ENCODE peak calls at places on chromosome 13, in eight cellular contexts. One of them, this sample, is unnamed.
A peak's percentile ranks its signal among the peaks of the same experiment; 100 is the strongest.

GRCh38 chr13:30739646-30740642 is 4.6 kb downstream of the ALOX5AP start:
- DNase-seq in tibial nerve: no peak
- DNase-seq in tibial artery: no peak
- DNase-seq in adrenal gland: no peak
- DNase-seq in HL-60: peak; percentile 77
- DNase-seq in cardiac muscle cell: no peak
- DNase-seq in astrocyte: peak; percentile 99
- DNase-seq in fibroblast of mammary gland: peak; percentile 93
- DNase-seq in this sample: no peak

GRCh38 chr13:37648604-37649003 is 50.0 kb upstream of the POSTN start:
- DNase-seq in tibial nerve: no peak
- DNase-seq in adrenal gland: no peak
- DNase-seq in tibial artery: no peak
- DNase-seq in astrocyte: peak; percentile 83
- DNase-seq in HL-60: no peak
- DNase-seq in fibroblast of mammary gland: peak; percentile 80
- DNase-seq in cardiac muscle cell: no peak
- DNase-seq in this sample: no peak

GRCh38 chr13:30802953-30803478 is 67.7 kb downstream of the ALOX5AP start:
- DNase-seq in HL-60: peak; percentile 88
- DNase-seq in tibial artery: peak; percentile 85
- DNase-seq in cardiac muscle cell: peak; percentile 85
- DNase-seq in astrocyte: no peak
- DNase-seq in tibial nerve: peak; percentile 77
- DNase-seq in adrenal gland: peak; percentile 93
- DNase-seq in fibroblast of mammary gland: peak; percentile 79
- DNase-seq in this sample: peak; percentile 90

GRCh38 chr13:101946411-101946810 is 455.4 kb downstream of the FGF14 start:
- DNase-seq in adrenal gland: no peak
- DNase-seq in tibial nerve: no peak
- DNase-seq in fibroblast of mammary gland: no peak
- DNase-seq in cardiac muscle cell: no peak
- DNase-seq in tibial artery: no peak
- DNase-seq in astrocyte: no peak
- DNase-seq in HL-60: no peak
- DNase-seq in this sample: no peak

GRCh38 chr13:26968431-26969335 is 202.9 kb downstream of the USP12 start:
- DNase-seq in tibial artery: no peak
- DNase-seq in fibroblast of mammary gland: peak; percentile 12
- DNase-seq in tibial nerve: no peak
- DNase-seq in astrocyte: no peak
- DNase-seq in adrenal gland: peak; percentile 36
- DNase-seq in HL-60: no peak
- DNase-seq in cardiac muscle cell: peak; percentile 22
- DNase-seq in this sample: no peak

GRCh38 chr13:106490887-106491321 is 44.6 kb downstream of the EFNB2 start:
- DNase-seq in HL-60: no peak
- DNase-seq in tibial nerve: no peak
- DNase-seq in astrocyte: no peak
- DNase-seq in adrenal gland: no peak
- DNase-seq in cardiac muscle cell: no peak
- DNase-seq in fibroblast of mammary gland: no peak
- DNase-seq in tibial artery: no peak
- DNase-seq in this sample: no peak

GRCh38 chr13:113962386-113962785 is 11.5 kb downstream of the C13orf46 start:
- DNase-seq in cardiac muscle cell: no peak
- DNase-seq in adrenal gland: no peak
- DNase-seq in HL-60: no peak
- DNase-seq in tibial artery: no peak
- DNase-seq in astrocyte: no peak
- DNase-seq in tibial nerve: no peak
- DNase-seq in fibroblast of mammary gland: peak; percentile 60
- DNase-seq in this sample: peak; percentile 48

GRCh38 chr13:50437252-50437651 is 406.2 kb downstream of the DLEU7 start:
- DNase-seq in tibial artery: no peak
- DNase-seq in HL-60: no peak
- DNase-seq in adrenal gland: no peak
- DNase-seq in cardiac muscle cell: no peak
- DNase-seq in astrocyte: no peak
- DNase-seq in fibroblast of mammary gland: peak; percentile 31
- DNase-seq in tibial nerve: no peak
- DNase-seq in this sample: no peak

GRCh38 chr13:35219021-35219420 is 257.5 kb downstream of the MAB21L1 start:
- DNase-seq in cardiac muscle cell: no peak
- DNase-seq in astrocyte: no peak
- DNase-seq in adrenal gland: no peak
- DNase-seq in HL-60: no peak
- DNase-seq in fibroblast of mammary gland: no peak
- DNase-seq in tibial artery: no peak
- DNase-seq in tibial nerve: no peak
- DNase-seq in this sample: no peak

GRCh38 chr13:29073762-29074161 is 253.6 kb downstream of the MTUS2 start:
- DNase-seq in HL-60: no peak
- DNase-seq in adrenal gland: no peak
- DNase-seq in cardiac muscle cell: no peak
- DNase-seq in fibroblast of mammary gland: no peak
- DNase-seq in tibial artery: no peak
- DNase-seq in astrocyte: no peak
- DNase-seq in tibial nerve: no peak
- DNase-seq in this sample: no peak

GRCh38 chr13:67833564-67833963 is 603.4 kb upstream of the PCDH9 start:
- DNase-seq in tibial nerve: no peak
- DNase-seq in tibial artery: no peak
- DNase-seq in fibroblast of mammary gland: no peak
- DNase-seq in astrocyte: no peak
- DNase-seq in adrenal gland: no peak
- DNase-seq in cardiac muscle cell: no peak
- DNase-seq in HL-60: no peak
- DNase-seq in this sample: no peak

GRCh38 chr13:66358564-66358963 is 871.6 kb downstream of the PCDH9 start:
- DNase-seq in HL-60: no peak
- DNase-seq in adrenal gland: no peak
- DNase-seq in tibial nerve: no peak
- DNase-seq in cardiac muscle cell: no peak
- DNase-seq in tibial artery: no peak
- DNase-seq in fibroblast of mammary gland: no peak
- DNase-seq in astrocyte: no peak
- DNase-seq in this sample: no peak

GRCh38 chr13:72469932-72470331 is 257.5 kb downstream of the MZT1 start:
- DNase-seq in tibial artery: no peak
- DNase-seq in HL-60: no peak
- DNase-seq in cardiac muscle cell: no peak
- DNase-seq in fibroblast of mammary gland: no peak
- DNase-seq in adrenal gland: no peak
- DNase-seq in astrocyte: no peak
- DNase-seq in tibial nerve: no peak
- DNase-seq in this sample: no peak

GRCh38 chr13:27023385-27023784 is 148.2 kb downstream of the USP12 start:
- DNase-seq in HL-60: no peak
- DNase-seq in tibial artery: no peak
- DNase-seq in tibial nerve: no peak
- DNase-seq in astrocyte: no peak
- DNase-seq in fibroblast of mammary gland: no peak
- DNase-seq in cardiac muscle cell: no peak
- DNase-seq in adrenal gland: no peak
- DNase-seq in this sample: no peak

GRCh38 chr13:79989251-79989661 is 351.7 kb downstream of the SPRY2 start:
- DNase-seq in tibial nerve: no peak
- DNase-seq in cardiac muscle cell: no peak
- DNase-seq in HL-60: no peak
- DNase-seq in astrocyte: peak; percentile 20
- DNase-seq in tibial artery: no peak
- DNase-seq in adrenal gland: no peak
- DNase-seq in fibroblast of mammary gland: peak; percentile 39
- DNase-seq in this sample: no peak

GRCh38 chr13:41015920-41016319 is 3.2 kb downstream of the ELF1 start:
- DNase-seq in HL-60: no peak
- DNase-seq in tibial artery: no peak
- DNase-seq in adrenal gland: no peak
- DNase-seq in cardiac muscle cell: no peak
- DNase-seq in tibial nerve: no peak
- DNase-seq in astrocyte: no peak
- DNase-seq in fibroblast of mammary gland: no peak
- DNase-seq in this sample: no peak

GRCh38 chr13:41018583-41018909 is 570 bp downstream of the ELF1 start:
- DNase-seq in adrenal gland: no peak
- DNase-seq in tibial nerve: no peak
- DNase-seq in astrocyte: no peak
- DNase-seq in tibial artery: no peak
- DNase-seq in cardiac muscle cell: no peak
- DNase-seq in HL-60: no peak
- DNase-seq in fibroblast of mammary gland: no peak
- DNase-seq in this sample: no peak

GRCh38 chr13:41019027-41019487 is at the start of gene ELF1:
- DNase-seq in astrocyte: peak; percentile 65
- DNase-seq in tibial artery: peak; percentile 49
- DNase-seq in tibial nerve: no peak
- DNase-seq in HL-60: peak; percentile 91
- DNase-seq in cardiac muscle cell: no peak
- DNase-seq in adrenal gland: peak; percentile 40
- DNase-seq in fibroblast of mammary gland: peak; percentile 82
- DNase-seq in this sample: no peak

GRCh38 chr13:41017744-41018582 is 1.2 kb downstream of the ELF1 start:
- DNase-seq in tibial nerve: no peak
- DNase-seq in fibroblast of mammary gland: no peak
- DNase-seq in tibial artery: no peak
- DNase-seq in astrocyte: no peak
- DNase-seq in cardiac muscle cell: no peak
- DNase-seq in HL-60: no peak
- DNase-seq in adrenal gland: no peak
- DNase-seq in this sample: no peak

GRCh38 chr13:41017153-41017552 is 2.0 kb downstream of the ELF1 start:
- DNase-seq in tibial artery: peak; percentile 34
- DNase-seq in adrenal gland: no peak
- DNase-seq in HL-60: no peak
- DNase-seq in fibroblast of mammary gland: no peak
- DNase-seq in tibial nerve: no peak
- DNase-seq in cardiac muscle cell: no peak
- DNase-seq in astrocyte: no peak
- DNase-seq in this sample: no peak
- H3K4me3 ChIP-seq in tibial artery: no peak overlapping the region
- H3K4me3 ChIP-seq in adrenal gland: no peak overlapping the region
- H3K4me3 ChIP-seq in HL-60: peak overlapping the region; percentile 63
- H3K4me3 ChIP-seq in fibroblast of mammary gland: no peak overlapping the region
- H3K4me3 ChIP-seq in tibial nerve: no peak overlapping the region
- H3K4me3 ChIP-seq in cardiac muscle cell: no peak overlapping the region
- H3K4me3 ChIP-seq in astrocyte: no peak overlapping the region
- H3K4me3 ChIP-seq in this sample: no peak overlapping the region

GRCh38 chr13:112690242-112690943 is 555 bp downstream of the ATP11A start:
- DNase-seq in tibial artery: no peak
- DNase-seq in HL-60: peak; percentile 65
- DNase-seq in astrocyte: peak; percentile 36
- DNase-seq in fibroblast of mammary gland: no peak
- DNase-seq in cardiac muscle cell: peak; percentile 81
- DNase-seq in adrenal gland: peak; percentile 61
- DNase-seq in tibial nerve: no peak
- DNase-seq in this sample: peak; percentile 56

GRCh38 chr13:112693831-112694497 is 4.1 kb downstream of the ATP11A start:
- DNase-seq in cardiac muscle cell: no peak
- DNase-seq in astrocyte: peak; percentile 84
- DNase-seq in tibial artery: peak; percentile 30
- DNase-seq in HL-60: peak; percentile 89
- DNase-seq in fibroblast of mammary gland: peak; percentile 83
- DNase-seq in tibial nerve: no peak
- DNase-seq in adrenal gland: peak; percentile 70
- DNase-seq in this sample: no peak

GRCh38 chr13:112692104-112692503 is 2.3 kb downstream of the ATP11A start:
- DNase-seq in tibial artery: no peak
- DNase-seq in HL-60: no peak
- DNase-seq in cardiac muscle cell: no peak
- DNase-seq in tibial nerve: no peak
- DNase-seq in astrocyte: no peak
- DNase-seq in adrenal gland: no peak
- DNase-seq in fibroblast of mammary gland: no peak
- DNase-seq in this sample: no peak

GRCh38 chr13:112689498-112690241 is at the start of gene ATP11A:
- DNase-seq in astrocyte: peak; percentile 84
- DNase-seq in tibial nerve: peak; percentile 80
- DNase-seq in cardiac muscle cell: peak; percentile 96
- DNase-seq in fibroblast of mammary gland: peak; percentile 84
- DNase-seq in HL-60: peak; percentile 91
- DNase-seq in tibial artery: peak; percentile 86
- DNase-seq in adrenal gland: peak; percentile 94
- DNase-seq in this sample: peak; percentile 96

DNA sequence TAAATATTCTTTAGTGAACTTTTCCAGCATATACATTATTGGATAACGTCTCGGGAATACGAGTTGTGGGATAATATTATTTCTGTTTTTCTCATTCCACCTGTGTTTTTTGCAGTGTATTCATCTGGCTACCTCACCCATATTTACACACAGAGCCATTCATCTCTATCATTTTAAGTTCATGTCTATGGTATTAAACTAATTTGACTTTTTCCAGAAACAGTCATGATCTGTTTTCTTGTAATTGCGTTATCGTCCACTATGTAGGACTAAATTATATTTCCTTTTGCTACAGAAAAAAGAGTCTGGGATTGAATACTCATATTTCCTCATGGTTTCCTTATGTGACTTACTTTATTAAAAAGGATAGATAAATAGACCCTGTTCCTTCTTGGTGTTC is 2.7 kb downstream of the ATP11A start:
- DNase-seq in HL-60: no peak
- DNase-seq in fibroblast of mammary gland: no peak
- DNase-seq in adrenal gland: no peak
- DNase-seq in tibial artery: no peak
- DNase-seq in cardiac muscle cell: no peak
- DNase-seq in tibial nerve: no peak
- DNase-seq in astrocyte: no peak
- DNase-seq in this sample: no peak
- H3K4me3 ChIP-seq in HL-60: no peak overlapping the region
- H3K4me3 ChIP-seq in fibroblast of mammary gland: no peak overlapping the region
- H3K4me3 ChIP-seq in adrenal gland: no peak overlapping the region
- H3K4me3 ChIP-seq in tibial artery: no peak overlapping the region
- H3K4me3 ChIP-seq in cardiac muscle cell: peak overlapping the region; percentile 99
- H3K4me3 ChIP-seq in tibial nerve: no peak overlapping the region
- H3K4me3 ChIP-seq in astrocyte: no peak overlapping the region
- H3K4me3 ChIP-seq in this sample: no peak overlapping the region

GRCh38 chr13:74205313-74205690 is 71.1 kb upstream of the KLF12 start:
- DNase-seq in fibroblast of mammary gland: no peak
- DNase-seq in cardiac muscle cell: no peak
- DNase-seq in tibial artery: no peak
- DNase-seq in astrocyte: peak; percentile 59
- DNase-seq in HL-60: no peak
- DNase-seq in adrenal gland: no peak
- DNase-seq in tibial nerve: no peak
- DNase-seq in this sample: no peak
- H3K4me3 ChIP-seq in fibroblast of mammary gland: no peak overlapping the region
- H3K4me3 ChIP-seq in cardiac muscle cell: no peak overlapping the region
- H3K4me3 ChIP-seq in tibial artery: no peak overlapping the region
- H3K4me3 ChIP-seq in astrocyte: no peak overlapping the region
- H3K4me3 ChIP-seq in HL-60: no peak overlapping the region
- H3K4me3 ChIP-seq in adrenal gland: no peak overlapping the region
- H3K4me3 ChIP-seq in tibial nerve: no peak overlapping the region
- H3K4me3 ChIP-seq in this sample: no peak overlapping the region

DNA sequence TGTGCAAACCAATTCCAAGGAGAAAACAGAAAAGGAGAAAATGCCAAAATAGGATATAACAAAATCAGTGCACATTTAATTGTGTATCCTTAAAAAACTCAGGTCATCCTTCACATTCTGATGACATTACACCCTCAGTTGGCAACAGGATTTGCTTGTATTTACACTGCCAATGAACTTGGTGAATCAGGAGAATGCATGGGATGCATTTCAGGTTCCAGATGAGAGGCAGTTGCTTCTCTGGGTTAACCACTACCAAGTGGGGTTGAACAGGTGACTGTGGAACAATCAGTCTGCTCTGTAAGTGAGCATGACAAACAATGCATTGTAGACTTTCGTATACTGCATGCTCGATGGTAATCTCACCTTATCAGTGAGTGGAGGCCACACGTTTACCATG is 79.1 kb downstream of the STARD13 start:
- DNase-seq in astrocyte: peak; percentile 72
- DNase-seq in tibial artery: no peak
- DNase-seq in cardiac muscle cell: no peak
- DNase-seq in tibial nerve: no peak
- DNase-seq in fibroblast of mammary gland: peak; percentile 85
- DNase-seq in adrenal gland: no peak
- DNase-seq in HL-60: no peak
- DNase-seq in this sample: no peak
- H3K4me3 ChIP-seq in astrocyte: no peak overlapping the region
- H3K4me3 ChIP-seq in tibial artery: no peak overlapping the region
- H3K4me3 ChIP-seq in cardiac muscle cell: no peak overlapping the region
- H3K4me3 ChIP-seq in tibial nerve: no peak overlapping the region
- H3K4me3 ChIP-seq in fibroblast of mammary gland: no peak overlapping the region
- H3K4me3 ChIP-seq in adrenal gland: no peak overlapping the region
- H3K4me3 ChIP-seq in HL-60: no peak overlapping the region
- H3K4me3 ChIP-seq in this sample: no peak overlapping the region

This sample was measured in psoas muscle.